ENCODE peak calls at places on chromosomes 1 and 21, in eight cellular contexts. C, Q, I, B, T, D, Z and H are unnamed samples.

GRCh38 chr1:171817511-171818265 is 23.6 kb upstream of the DNM3 start:
- DNase-seq in C (no peak), Q (peak), I (no peak), B (no peak), T (no peak), D (peak), Z (no peak), H (no peak)

GRCh38 chr1:214552174-214552608 is 789 bp upstream of the PTPN14 start:
- DNase-seq in C (peak), Q (no peak), I (peak), B (peak), T (no peak), D (no peak), Z (peak), H (peak)

GRCh38 chr1:90176530-90176929 is 181.6 kb downstream of the ZNF326 start:
- DNase-seq in C (no peak), Q (no peak), I (no peak), B (no peak), T (no peak), D (no peak), Z (no peak), H (no peak)

GRCh38 chr1:236952279-236953003 is 51.8 kb downstream of the MT1HL1 start:
- DNase-seq in C (no peak), Q (no peak), I (no peak), B (no peak), T (no peak), D (no peak), Z (no peak), H (no peak)

GRCh38 chr1:15103906-15104305 is 49.6 kb upstream of the TMEM51 start:
- DNase-seq in C (no peak), Q (no peak), I (no peak), B (no peak), T (no peak), D (no peak), Z (no peak), H (no peak)

GRCh38 chr1:201223852-201224670 is 33.4 kb downstream of the IGFN1 start:
- DNase-seq in C (no peak), Q (no peak), I (no peak), B (peak), T (no peak), D (no peak), Z (no peak), H (no peak)

GRCh38 chr1:153192697-153193096 is 10.5 kb upstream of the LELP1 start:
- DNase-seq in C (peak), Q (no peak), I (no peak), B (no peak), T (peak), D (no peak), Z (no peak), H (no peak)

GRCh38 chr1:114671011-114671938 is 1.4 kb upstream of the DENND2C start:
- DNase-seq in C (no peak), Q (no peak), I (no peak), B (no peak), T (no peak), D (peak), Z (no peak), H (no peak)

GRCh38 chr1:2875677-2876531 is 74.4 kb upstream of the TTC34 start:
- DNase-seq in C (peak), Q (no peak), I (no peak), B (no peak), T (peak), D (no peak), Z (peak), H (no peak)
- TF ChIP-seq CTCF in C (peak), Q (no peak), I (peak), B (peak), T (no peak), D (no peak), Z (peak), H (no peak)

GRCh38 chr1:20376880-20377494 is 86.3 kb downstream of the VWA5B1 start:
- DNase-seq in C (peak), Q (no peak), I (no peak), B (no peak), T (peak), D (peak), Z (peak), H (peak)
- TF ChIP-seq CTCF in C (peak), Q (peak), I (peak), B (peak), T (peak), D (peak), Z (peak), H (peak)

GRCh38 chr1:75611014-75611413 is at the start of gene SLC44A5:
- DNase-seq in C (no peak), Q (no peak), I (no peak), B (no peak), T (no peak), D (no peak), Z (no peak), H (no peak)

GRCh38 chr1:75615664-75616435 is 4.9 kb upstream of the SLC44A5 start:
- DNase-seq in C (peak), Q (no peak), I (no peak), B (peak), T (peak), D (peak), Z (peak), H (peak)

GRCh38 chr1:75618382-75618781 is 7.5 kb upstream of the SLC44A5 start:
- DNase-seq in C (no peak), Q (no peak), I (peak), B (no peak), T (no peak), D (no peak), Z (no peak), H (no peak)

GRCh38 chr1:75616436-75617433 is 5.8 kb upstream of the SLC44A5 start:
- DNase-seq in C (no peak), Q (no peak), I (no peak), B (peak), T (no peak), D (peak), Z (no peak), H (peak)

GRCh38 chr1:75614455-75615379 is 3.8 kb upstream of the SLC44A5 start:
- DNase-seq in C (peak), Q (no peak), I (no peak), B (peak), T (peak), D (peak), Z (peak), H (peak)
- TF ChIP-seq CTCF in C (peak), Q (peak), I (peak), B (peak), T (peak), D (peak), Z (peak), H (no peak)

GRCh38 chr21:26843912-26844257 is 1.3 kb downstream of the ADAMTS1 start:
- DNase-seq in C (no peak), Q (no peak), I (no peak), B (no peak), T (no peak), D (no peak), Z (no peak), H (no peak)
- TF ChIP-seq CTCF in C (no peak), Q (peak), I (no peak), B (no peak), T (no peak), D (no peak), Z (no peak), H (no peak)

DNA sequence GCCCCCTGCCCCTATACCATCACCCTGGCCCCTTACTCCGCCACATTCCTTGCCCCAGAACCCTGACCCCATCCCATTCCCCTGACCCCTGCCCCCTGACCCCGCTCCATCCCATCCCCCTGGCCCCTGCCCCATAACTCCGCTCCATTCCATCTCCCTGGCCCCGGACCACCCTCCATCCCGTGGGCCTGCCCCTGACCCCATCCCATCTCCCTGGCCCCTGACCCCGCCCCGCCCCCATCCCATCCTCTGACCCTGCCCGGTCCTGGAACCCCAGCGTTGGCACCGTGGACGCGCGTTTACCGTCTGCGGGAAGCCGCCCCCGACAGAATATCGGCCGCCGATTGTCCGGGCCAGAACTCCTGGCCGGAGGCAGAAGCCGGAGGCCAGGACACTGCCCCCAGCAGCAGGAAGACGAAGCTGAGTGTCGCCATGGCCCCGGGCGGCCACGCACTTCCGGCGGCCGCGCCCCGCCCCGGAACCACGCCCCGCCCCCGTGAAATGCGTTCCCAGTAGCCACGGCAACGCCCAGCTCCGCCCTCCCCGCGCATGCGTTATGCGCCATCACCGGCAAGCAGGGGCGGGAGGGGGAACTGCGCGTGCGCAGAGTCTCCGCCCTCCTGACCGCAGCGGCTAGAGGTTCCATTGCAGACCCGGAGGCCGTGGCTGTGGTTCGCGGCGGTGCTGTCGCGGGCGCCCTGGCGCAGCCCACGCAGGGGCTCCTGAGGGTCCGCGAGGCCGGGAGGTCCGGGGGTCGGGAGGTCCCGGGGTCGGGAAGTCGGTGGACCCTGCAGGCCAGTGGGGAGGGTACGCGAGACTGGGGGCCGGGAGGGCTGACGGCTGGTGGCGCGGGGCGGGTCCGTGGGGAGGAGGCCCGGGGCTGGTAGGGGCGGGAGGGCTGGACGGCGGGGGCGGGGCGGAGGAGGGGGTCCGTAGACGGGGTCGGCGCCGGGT is at the start of gene POFUT2:
- DNase-seq in C (peak), Q (peak), I (peak), B (peak), T (peak), D (peak), Z (peak), H (peak)
- TF ChIP-seq CTCF in C (no peak), Q (no peak), I (no peak), B (no peak), T (no peak), D (no peak), Z (no peak), H (no peak)

DNA sequence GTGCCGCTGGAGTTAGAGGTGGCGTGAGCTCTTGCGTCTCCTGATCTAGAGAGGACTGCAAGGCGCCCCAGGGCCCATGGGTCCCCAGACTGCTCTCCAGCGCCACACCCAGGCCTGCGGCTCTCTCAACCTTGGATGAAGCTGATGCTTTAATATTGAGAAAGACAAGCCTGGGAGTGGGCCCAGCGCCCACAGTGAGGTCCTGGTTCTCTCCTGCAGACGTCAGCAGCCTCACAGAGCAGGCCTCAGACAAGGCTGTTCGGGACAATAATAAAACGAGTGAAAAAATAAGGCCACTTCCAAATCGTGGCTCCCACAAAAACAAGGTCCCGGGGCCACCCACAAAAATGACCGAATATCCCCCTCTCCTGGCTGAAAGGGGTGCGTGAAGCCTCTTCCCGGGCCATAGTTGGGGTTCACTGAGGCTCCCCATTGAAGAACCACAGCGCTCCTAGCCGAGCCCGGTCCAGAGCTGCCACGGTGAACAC is 6.0 kb upstream of the DNMT3L start:
- DNase-seq in C (no peak), Q (no peak), I (no peak), B (peak), T (peak), D (no peak), Z (no peak), H (peak)
- TF ChIP-seq CTCF in C (no peak), Q (peak), I (no peak), B (peak), T (no peak), D (peak), Z (no peak), H (no peak)

DNA sequence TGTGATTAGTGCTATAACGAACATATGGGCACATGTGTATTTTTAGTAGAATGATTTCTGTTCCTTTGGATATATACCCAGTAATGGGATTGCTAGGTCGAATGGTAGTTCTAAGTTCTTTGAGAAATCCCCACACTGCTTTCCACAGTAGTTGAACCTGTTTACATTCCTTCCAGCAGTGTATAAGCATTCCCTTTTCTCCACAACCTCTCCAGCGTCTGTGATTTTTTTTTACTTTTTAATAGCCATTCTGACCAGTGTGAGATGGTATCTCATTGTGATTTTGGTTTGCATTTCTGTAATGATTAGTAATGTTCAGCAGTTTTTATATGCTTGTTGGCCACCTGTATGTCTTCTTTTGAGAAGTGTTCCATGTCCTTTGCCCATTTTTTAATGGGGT is 81.8 kb upstream of the SLC44A3 start:
- DNase-seq in C (no peak), Q (no peak), I (no peak), B (no peak), T (no peak), D (no peak), Z (no peak), H (no peak)
- TF ChIP-seq CTCF in C (no peak), Q (peak), I (no peak), B (no peak), T (no peak), D (no peak), Z (no peak), H (no peak)

GRCh38 chr1:151501474-151501873 is 9.7 kb upstream of the CGN start:
- DNase-seq in C (peak), Q (no peak), I (no peak), B (no peak), T (no peak), D (no peak), Z (no peak), H (no peak)
- TF ChIP-seq CTCF in C (peak), Q (peak), I (no peak), B (peak), T (peak), D (no peak), Z (no peak), H (no peak)

GRCh38 chr1:46333300-46334029 is 7.1 kb upstream of the NSUN4 start:
- DNase-seq in C (no peak), Q (no peak), I (peak), B (no peak), T (no peak), D (peak), Z (no peak), H (no peak)
- TF ChIP-seq CTCF in C (peak), Q (peak), I (peak), B (no peak), T (no peak), D (peak), Z (no peak), H (no peak)

GRCh38 chr1:221478050-221478949 is 263.6 kb downstream of the DUSP10 start:
- DNase-seq in C (peak), Q (peak), I (peak), B (no peak), T (peak), D (peak), Z (peak), H (peak)
- TF ChIP-seq CTCF in C (peak), Q (peak), I (peak), B (peak), T (no peak), D (peak), Z (peak), H (no peak)